ENCODE peak calls at places on chromosomes 3 and 15, in four cellular contexts. Y is psoas muscle, L is SJSA1, V is cardiac muscle cell. Z is an unnamed sample.

GRCh38 chr15:39312984-39313383 is 267.9 kb upstream of the THBS1 start:
- DNase-seq in Y (no peak), L (no peak), V (peak; percentile 51), Z (no peak)

GRCh38 chr15:79310612-79310984 is 314 bp upstream of the TMED3 start:
- DNase-seq in Y (no peak), L (no peak), V (no peak), Z (peak; percentile 17)

GRCh38 chr3:196627043-196627442 is 12.5 kb upstream of the NRROS start:
- DNase-seq in Y (no peak), L (no peak), V (no peak), Z (no peak)

GRCh38 chr15:28098766-28099554 is at the start of gene OCA2:
- DNase-seq in Y (peak; percentile 77), L (peak; percentile 44), V (peak; percentile 89), Z (no peak)

GRCh38 chr15:38646716-38647115 is 82.1 kb upstream of the RASGRP1 start:
- DNase-seq in Y (no peak), L (no peak), V (no peak), Z (no peak)

GRCh38 chr15:82263350-82263749 is 732 bp downstream of the SAXO2 start:
- DNase-seq in Y (no peak), L (no peak), V (no peak), Z (no peak)

GRCh38 chr3:136250862-136251460 is 821 bp downstream of the PCCB start:
- DNase-seq in Y (peak; percentile 85), L (no peak), V (peak; percentile 8), Z (no peak)

GRCh38 chr3:55629432-55629831 is 142.3 kb upstream of the WNT5A start:
- DNase-seq in Y (no peak), L (no peak), V (peak; percentile 39), Z (no peak)

GRCh38 chr3:10387881-10388621 is 67.1 kb upstream of the SEC13 start:
- DNase-seq in Y (peak; percentile 21), L (no peak), V (peak; percentile 34), Z (no peak)

GRCh38 chr15:39583586-39584265 is 2.8 kb downstream of the THBS1 start:
- DNase-seq in Y (no peak), L (peak; percentile 23), V (peak; percentile 38), Z (no peak)

GRCh38 chr15:98000249-98001203 is 40.0 kb downstream of the ARRDC4 start:
- DNase-seq in Y (no peak), L (peak; percentile 20), V (no peak), Z (no peak)

GRCh38 chr3:142586803-142587406 is 8.4 kb upstream of the ATR start:
- DNase-seq in Y (no peak), L (peak; percentile 52), V (peak; percentile 86), Z (no peak)

GRCh38 chr3:68239542-68239941 is 585.1 kb upstream of the SUCLG2 start:
- DNase-seq in Y (no peak), L (no peak), V (no peak), Z (no peak)

GRCh38 chr15:95319242-95319641 is 1011.3 kb upstream of the NR2F2 start:
- DNase-seq in Y (no peak), L (no peak), V (no peak), Z (no peak)

GRCh38 chr3:186540444-186541226 is 3.5 kb downstream of the CRYGS start:
- DNase-seq in Y (no peak), L (peak; percentile 44), V (peak; percentile 82), Z (peak; percentile 93)

GRCh38 chr3:126147147-126147931 is 33.0 kb downstream of the ALDH1L1 start:
- DNase-seq in Y (peak; percentile 46), L (no peak), V (no peak), Z (peak; percentile 91)

GRCh38 chr3:133404925-133405324 is 5.1 kb downstream of the BFSP2 start:
- DNase-seq in Y (no peak), L (no peak), V (no peak), Z (no peak)

GRCh38 chr15:53412542-53412941 is 346.9 kb downstream of the WDR72 start:
- DNase-seq in Y (no peak), L (no peak), V (no peak), Z (no peak)

GRCh38 chr15:34085746-34086145 is 15.9 kb downstream of the EMC7 start:
- DNase-seq in Y (no peak), L (no peak), V (no peak), Z (no peak)

GRCh38 chr3:11791339-11792200 is 55.1 kb downstream of the TAMM41 start:
- DNase-seq in Y (no peak), L (no peak), V (no peak), Z (no peak)
- H3K4me1 ChIP-seq in Y (no peaks in the 10 kb centered on the region), L (peaks cover 3% of the 10 kb centered on the region), V (no peaks in the 10 kb centered on the region), Z (no peaks in the 10 kb centered on the region)

GRCh38 chr3:15797600-15798303 is at the start of gene ANKRD28:
- DNase-seq in Y (no peak), L (peak; percentile 91), V (peak; percentile 46), Z (no peak)
- H3K4me1 ChIP-seq in Y (peaks cover 19% of the 10 kb centered on the region), L (peaks cover 27% of the 10 kb centered on the region), V (peaks cover 16% of the 10 kb centered on the region), Z (peaks cover 47% of the 10 kb centered on the region)

DNA sequence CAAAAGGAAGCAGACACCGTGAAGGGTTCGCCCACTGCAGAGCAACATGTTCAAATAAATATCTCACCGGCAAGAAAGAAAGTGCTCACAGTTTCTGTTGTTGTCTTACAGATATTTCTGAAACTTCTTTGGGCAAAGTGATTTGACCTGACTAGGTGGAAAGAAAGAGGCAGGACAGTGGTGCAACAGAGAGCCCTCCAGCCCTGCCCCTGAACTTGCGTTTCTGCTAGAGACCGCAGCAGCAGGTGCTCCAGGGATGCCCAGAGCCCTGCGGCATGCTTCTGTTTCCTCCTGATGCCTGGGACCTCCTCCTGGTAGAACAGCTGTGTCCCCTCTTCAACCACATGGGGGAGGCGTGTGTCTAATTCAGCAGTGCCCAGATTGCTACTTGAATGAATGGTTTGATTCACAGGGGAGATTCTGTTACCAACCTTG is 123.4 kb downstream of the ATP10A start:
- DNase-seq in Y (no peak), L (peak; percentile 24), V (peak; percentile 46), Z (peak; percentile 89)
- H3K4me1 ChIP-seq in Y (peaks cover 11% of the 10 kb centered on the region), L (peaks cover 37% of the 10 kb centered on the region), V (peaks cover 8% of the 10 kb centered on the region), Z (peaks cover 81% of the 10 kb centered on the region)

GRCh38 chr3:100030914-100031313 is 83.4 kb downstream of the FILIP1L start:
- DNase-seq in Y (no peak), L (no peak), V (no peak), Z (no peak)

GRCh38 chr3:100029052-100029451 is 85.2 kb downstream of the FILIP1L start:
- DNase-seq in Y (no peak), L (no peak), V (no peak), Z (no peak)

GRCh38 chr3:100032262-100032661 is 82.0 kb downstream of the FILIP1L start:
- DNase-seq in Y (no peak), L (peak; percentile 31), V (no peak), Z (no peak)

GRCh38 chr3:100029689-100030088 is 84.6 kb downstream of the FILIP1L start:
- DNase-seq in Y (no peak), L (no peak), V (no peak), Z (no peak)

GRCh38 chr3:100030346-100030745 is 84.0 kb downstream of the FILIP1L start:
- DNase-seq in Y (no peak), L (no peak), V (no peak), Z (no peak)
- H3K4me1 ChIP-seq in Y (peaks cover 75% of the 10 kb centered on the region), L (peaks cover 34% of the 10 kb centered on the region), V (no peaks in the 10 kb centered on the region), Z (peaks cover 27% of the 10 kb centered on the region)

GRCh38 chr3:180177255-180177654 is 140.5 kb upstream of the PEX5L start:
- DNase-seq in Y (no peak), L (no peak), V (no peak), Z (no peak)
- H3K4me1 ChIP-seq in Y (no peaks in the 10 kb centered on the region), L (no peaks in the 10 kb centered on the region), V (no peaks in the 10 kb centered on the region), Z (no peaks in the 10 kb centered on the region)

GRCh38 chr3:105744202-105744601 is 124.6 kb downstream of the CBLB start:
- DNase-seq in Y (no peak), L (no peak), V (no peak), Z (no peak)

GRCh38 chr3:105745046-105745445 is 123.8 kb downstream of the CBLB start:
- DNase-seq in Y (no peak), L (no peak), V (no peak), Z (no peak)

GRCh38 chr3:105747056-105747455 is 121.8 kb downstream of the CBLB start:
- DNase-seq in Y (no peak), L (no peak), V (no peak), Z (no peak)

GRCh38 chr3:105747621-105748165 is 121.1 kb downstream of the CBLB start:
- DNase-seq in Y (no peak), L (no peak), V (no peak), Z (no peak)

DNA sequence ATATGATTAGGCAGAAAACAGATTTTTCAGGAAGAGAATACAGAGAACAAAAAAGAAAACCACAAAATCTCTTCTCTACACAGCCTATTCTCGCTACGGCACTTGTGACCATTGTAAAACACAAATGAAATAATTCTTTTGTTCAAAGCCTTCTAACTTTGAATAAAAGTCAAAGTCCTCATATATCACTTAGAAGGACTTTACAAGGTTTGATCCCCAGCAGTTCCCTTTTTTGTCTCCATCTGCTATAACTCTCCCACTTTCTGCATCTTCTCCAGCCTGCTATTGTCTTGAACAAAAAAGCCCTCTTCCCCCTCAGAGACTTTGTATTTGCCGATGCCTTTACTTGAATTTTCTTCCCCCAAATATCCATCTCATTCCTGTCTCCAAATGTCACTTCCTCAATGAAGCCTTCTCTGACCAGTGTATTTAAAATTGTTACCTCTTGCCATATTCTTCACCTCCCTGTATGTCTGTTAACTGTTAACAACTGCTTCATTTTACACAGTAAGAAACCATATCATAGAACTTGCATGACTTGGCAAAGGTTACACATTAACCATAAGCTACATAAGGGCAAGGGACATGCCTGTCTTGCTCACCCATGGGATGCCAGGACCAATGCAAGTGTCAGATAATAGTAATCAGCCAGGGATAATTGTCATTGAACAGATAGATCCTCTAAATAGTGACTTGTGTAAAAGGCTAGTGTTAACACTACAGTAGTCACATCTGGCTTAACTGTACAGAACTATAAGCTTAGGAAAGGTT is 122.4 kb downstream of the CBLB start:
- DNase-seq in Y (no peak), L (no peak), V (no peak), Z (no peak)
- H3K4me1 ChIP-seq in Y (no peaks in the 10 kb centered on the region), L (peaks cover 5% of the 10 kb centered on the region), V (no peaks in the 10 kb centered on the region), Z (peaks cover 5% of the 10 kb centered on the region)